ENCODE peak calls at places on chromosomes 12 and 14, in seven cellular contexts. F, S, N, V, A, T and E are unnamed samples.

GRCh38 chr14:39055786-39056474 is 47.1 kb downstream of the SEC23A start:
- DNase-seq in F (no peak), S (no peak), N (no peak), V (no peak), A (peak), T (peak), E (no peak)

GRCh38 chr12:11687538-11687937 is 38.1 kb downstream of the ETV6 start:
- DNase-seq in F (no peak), S (no peak), N (no peak), V (peak), A (no peak), T (no peak), E (no peak)

GRCh38 chr12:30822385-30823139 is 67.8 kb upstream of the CAPRIN2 start:
- DNase-seq in F (peak), S (peak), N (peak), V (no peak), A (peak), T (no peak), E (peak)

GRCh38 chr12:21940972-21941521 is at the start of gene ABCC9:
- DNase-seq in F (peak), S (no peak), N (peak), V (no peak), A (peak), T (no peak), E (no peak)

GRCh38 chr12:13369496-13369895 is 173.0 kb downstream of the EMP1 start:
- DNase-seq in F (no peak), S (no peak), N (no peak), V (no peak), A (no peak), T (no peak), E (no peak)

GRCh38 chr14:67515386-67516079 is 17.6 kb upstream of the PLEKHH1 start:
- DNase-seq in F (no peak), S (peak), N (peak), V (no peak), A (no peak), T (peak), E (peak)

GRCh38 chr12:92503977-92504966 is 198.5 kb upstream of the PLEKHG7 start:
- DNase-seq in F (no peak), S (no peak), N (no peak), V (no peak), A (no peak), T (no peak), E (no peak)

GRCh38 chr14:60189923-60190840 is 25.0 kb upstream of the DHRS7 start:
- DNase-seq in F (peak), S (no peak), N (no peak), V (no peak), A (peak), T (no peak), E (no peak)

GRCh38 chr14:75401356-75401755 is 26.5 kb upstream of the JDP2 start:
- DNase-seq in F (peak), S (no peak), N (peak), V (peak), A (peak), T (no peak), E (no peak)

GRCh38 chr12:58888131-58888783 is 32.0 kb downstream of the LRIG3 start:
- DNase-seq in F (peak), S (no peak), N (no peak), V (peak), A (peak), T (no peak), E (no peak)

GRCh38 chr12:96862326-96862725 is 44.7 kb upstream of the NEDD1 start:
- DNase-seq in F (no peak), S (no peak), N (no peak), V (no peak), A (no peak), T (no peak), E (no peak)

GRCh38 chr14:76546426-76547221 is 170.7 kb downstream of the ESRRB start:
- DNase-seq in F (no peak), S (no peak), N (peak), V (no peak), A (peak), T (peak), E (no peak)

GRCh38 chr12:127293507-127294310 is 973.3 kb upstream of the TMEM132C start:
- DNase-seq in F (peak), S (peak), N (peak), V (peak), A (peak), T (peak), E (no peak)

GRCh38 chr12:49137476-49137875 is 6.3 kb upstream of the TUBA1B start:
- DNase-seq in F (peak), S (no peak), N (no peak), V (no peak), A (no peak), T (no peak), E (no peak)

GRCh38 chr12:113831016-113831415 is 135.1 kb downstream of the RBM19 start:
- DNase-seq in F (no peak), S (no peak), N (no peak), V (no peak), A (peak), T (no peak), E (no peak)

GRCh38 chr12:42481368-42481767 is 108.2 kb downstream of the PRICKLE1 start:
- DNase-seq in F (no peak), S (no peak), N (peak), V (no peak), A (no peak), T (no peak), E (no peak)